ENCODE peak calls at places on chromosomes 7 and 10, in seven cellular contexts. H, K, N, L, F, P and G are unnamed samples.

GRCh38 chr7:106982415-106982814 is 62.1 kb upstream of the PRKAR2B start:
- DNase-seq in L (no peak), N (peak; percentile 50), F (no peak), P (no peak), K (no peak), H (no peak), G (no peak)

GRCh38 chr10:127618797-127619196 is 69.7 kb downstream of the NPS start:
- DNase-seq in K (no peak), P (no peak), N (no peak), L (no peak), F (no peak), H (no peak), G (no peak)

GRCh38 chr7:108335264-108335918 is 120.8 kb downstream of the NRCAM start:
- DNase-seq in P (no peak), K (no peak), F (no peak), L (no peak), N (peak; percentile 37), H (no peak), G (peak; percentile 67)

GRCh38 chr10:31972519-31973041 is 43.9 kb upstream of the ARHGAP12 start:
- DNase-seq in N (no peak), K (no peak), F (no peak), L (no peak), P (no peak), H (no peak), G (no peak)

GRCh38 chr10:75357500-75357899 is 44.1 kb downstream of the ZNF503 start:
- DNase-seq in K (no peak), H (no peak), P (no peak), L (no peak), N (no peak), F (no peak), G (no peak)

GRCh38 chr7:102991540-102992214 is 78.9 kb downstream of the LRRC17 start:
- DNase-seq in F (no peak), N (no peak), H (no peak), L (no peak), K (peak; percentile 65), P (no peak), G (peak; percentile 63)

GRCh38 chr7:137715101-137715500 is 131.7 kb downstream of the DGKI start:
- DNase-seq in P (no peak), F (no peak), K (no peak), N (no peak), H (no peak), L (no peak), G (no peak)

GRCh38 chr7:107051376-107051775 is 6.9 kb downstream of the PRKAR2B start:
- DNase-seq in N (no peak), K (no peak), L (no peak), F (no peak), H (no peak), P (no peak), G (no peak)

GRCh38 chr7:69787736-69788431 is 189.6 kb downstream of the AUTS2 start:
- DNase-seq in K (no peak), N (no peak), L (no peak), P (no peak), H (no peak), F (no peak), G (no peak)

GRCh38 chr10:29783211-29783947 is 148.6 kb upstream of the SVIL start:
- DNase-seq in L (no peak), P (no peak), H (no peak), N (no peak), K (no peak), F (no peak), G (no peak)

GRCh38 chr10:77357611-77358010 is 280.0 kb downstream of the KCNMA1 start:
- DNase-seq in H (no peak), L (no peak), F (no peak), N (no peak), K (no peak), P (no peak), G (no peak)

GRCh38 chr10:27223964-27224363 is 16.6 kb downstream of the ACBD5 start:
- DNase-seq in P (peak; percentile 31), K (peak; percentile 42), H (peak; percentile 36), L (no peak), F (peak; percentile 37), N (peak; percentile 42), G (peak; percentile 33)

GRCh38 chr10:23448802-23449570 is 10.1 kb downstream of the OTUD1 start:
- DNase-seq in K (no peak), F (no peak), P (no peak), N (no peak), L (no peak), H (no peak), G (no peak)

GRCh38 chr7:55074008-55074499 is 55.2 kb downstream of the EGFR start:
- DNase-seq in P (no peak), L (no peak), F (peak; percentile 78), N (no peak), K (peak; percentile 94), H (peak; percentile 27), G (no peak)

GRCh38 chr10:7428673-7429350 is 18.0 kb upstream of the SFMBT2 start:
- DNase-seq in P (no peak), F (no peak), K (no peak), H (no peak), L (no peak), N (no peak), G (no peak)

GRCh38 chr7:14639801-14640200 is 262.8 kb downstream of the DGKB start:
- DNase-seq in H (no peak), N (no peak), K (no peak), L (no peak), P (no peak), F (no peak), G (no peak)

GRCh38 chr7:124113040-124113439 is 80.2 kb upstream of the TMEM229A start:
- DNase-seq in L (no peak), F (peak; percentile 41), H (no peak), N (no peak), K (no peak), P (no peak), G (no peak)

GRCh38 chr10:85231534-85232270 is 903.3 kb downstream of the CCSER2 start:
- DNase-seq in L (no peak), F (no peak), N (no peak), P (no peak), H (no peak), K (no peak), G (no peak)
- H3K4me3 ChIP-seq in L (no peak overlapping the region), F (no peak overlapping the region), N (no peak overlapping the region), P (no peak overlapping the region), H (no peak overlapping the region), K (no peak overlapping the region), G (no peak overlapping the region)

GRCh38 chr7:77338883-77339629 is 77.1 kb downstream of the GSAP start:
- DNase-seq in L (no peak), H (no peak), P (no peak), N (no peak), F (peak; percentile 26), K (no peak), G (no peak)
- H3K27ac ChIP-seq in L (no peak overlapping the region), H (no peak overlapping the region), P (no peak overlapping the region), N (no peak overlapping the region), F (no peak overlapping the region), K (peak overlapping the region; percentile 18), G (no peak overlapping the region)

DNA sequence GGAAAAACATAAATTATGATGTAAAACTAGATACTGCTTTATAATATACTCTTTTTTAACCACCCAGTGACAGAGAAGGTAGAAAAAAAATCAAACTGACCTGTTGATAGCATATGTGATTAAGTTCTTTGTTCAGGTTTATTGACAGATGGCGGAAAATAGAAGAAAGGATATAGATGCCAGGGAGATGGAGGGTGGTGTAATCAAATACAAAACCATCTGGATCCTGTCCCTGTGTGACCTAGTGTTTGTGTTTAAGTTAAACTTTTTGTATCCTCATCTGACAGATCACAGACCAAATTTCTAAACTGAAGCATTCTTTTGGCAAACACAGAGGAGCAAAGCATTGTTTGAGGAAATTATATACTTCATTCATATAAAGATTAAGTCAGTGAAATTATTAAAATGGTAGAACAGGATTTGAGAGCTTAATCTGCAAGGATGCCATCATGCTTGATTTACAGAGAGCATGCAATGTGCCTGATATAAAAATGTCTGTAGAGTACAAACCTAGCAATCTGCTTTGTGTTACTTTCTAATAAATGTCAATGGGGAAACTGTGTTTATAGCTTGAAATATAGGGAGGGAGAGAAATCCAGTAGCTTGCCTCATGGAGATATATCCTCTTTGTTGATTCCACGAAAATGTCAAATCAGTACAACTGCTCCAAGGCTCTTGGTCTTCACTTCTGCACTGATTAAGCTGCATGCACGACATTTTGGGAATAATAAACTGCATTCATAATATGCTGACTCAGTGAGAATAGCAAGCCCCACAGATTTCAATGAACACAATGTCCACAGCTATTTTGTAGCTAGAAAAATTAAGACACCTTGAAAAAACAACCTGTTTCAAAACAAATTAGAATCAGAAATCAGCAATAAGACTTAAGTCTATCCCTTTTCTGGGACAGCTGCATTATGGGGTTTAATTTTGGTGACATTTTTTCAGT is 39.0 kb downstream of the SEM1 start:
- DNase-seq in H (no peak), K (no peak), F (no peak), L (no peak), P (no peak), N (no peak), G (no peak)
- H3K4me3 ChIP-seq in H (no peak overlapping the region), K (no peak overlapping the region), F (no peak overlapping the region), L (no peak overlapping the region), P (no peak overlapping the region), N (no peak overlapping the region), G (no peak overlapping the region)

GRCh38 chr10:113086282-113086681 is 136.2 kb downstream of the TCF7L2 start:
- DNase-seq in F (no peak), L (no peak), H (no peak), K (peak; percentile 37), P (no peak), N (no peak), G (no peak)

GRCh38 chr10:113085776-113086175 is 135.7 kb downstream of the TCF7L2 start:
- DNase-seq in F (no peak), P (no peak), K (no peak), H (no peak), L (no peak), N (no peak), G (no peak)

GRCh38 chr10:113089581-113089980 is 139.5 kb downstream of the TCF7L2 start:
- DNase-seq in P (no peak), N (no peak), F (no peak), H (no peak), L (no peak), K (peak; percentile 62), G (no peak)

GRCh38 chr10:113088194-113088593 is 138.1 kb downstream of the TCF7L2 start:
- DNase-seq in K (no peak), H (no peak), F (no peak), P (no peak), L (no peak), N (no peak), G (no peak)

DNA sequence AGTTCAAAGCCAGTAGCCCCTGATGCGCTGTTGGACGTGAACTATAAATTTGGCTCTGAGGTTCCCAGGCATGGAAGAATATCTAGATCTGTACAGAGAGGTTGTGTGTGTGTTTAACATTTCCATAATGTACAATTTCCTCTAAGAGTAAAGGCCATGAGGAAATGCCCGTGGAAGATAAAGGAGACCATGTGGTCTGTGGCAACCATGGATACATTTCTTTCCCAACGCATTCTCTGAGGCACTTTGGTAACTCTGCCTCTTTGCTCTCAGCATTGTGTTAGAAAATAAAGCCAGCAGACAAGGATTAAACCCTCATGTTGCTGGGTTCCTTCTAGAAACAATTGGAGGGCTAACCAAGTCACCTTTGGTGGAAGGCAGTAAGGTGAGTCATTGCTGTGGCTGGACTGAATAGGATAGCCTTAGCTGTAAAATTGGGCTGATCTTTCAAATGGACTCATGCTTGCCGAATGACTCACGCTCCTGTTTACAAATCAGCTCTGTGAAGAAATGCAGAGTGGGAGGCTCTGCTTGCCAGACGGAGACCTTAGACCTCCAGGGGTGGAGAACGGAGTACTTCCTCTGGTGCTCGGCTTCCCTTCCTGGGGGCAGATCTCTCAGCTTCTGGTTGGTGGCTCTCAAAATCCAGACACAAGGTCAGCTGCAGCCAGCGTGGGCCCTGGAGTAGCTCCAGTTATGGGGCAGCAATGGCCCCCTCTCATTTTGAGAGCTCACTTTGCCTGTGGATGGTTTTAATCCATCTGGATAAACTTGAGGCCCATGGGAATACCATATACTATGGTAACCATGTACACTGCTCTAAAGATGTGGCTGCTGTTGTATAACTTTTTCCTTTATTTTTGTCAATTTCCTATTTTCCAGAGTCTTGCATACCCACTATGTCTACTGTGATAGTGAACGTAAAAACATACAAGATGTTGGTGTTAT is 137.3 kb downstream of the TCF7L2 start:
- DNase-seq in H (no peak), K (peak; percentile 86), L (no peak), N (no peak), P (peak; percentile 86), F (peak; percentile 99), G (no peak)
- H3K27ac ChIP-seq in H (no peak overlapping the region), K (peak overlapping the region; percentile 85), L (no peak overlapping the region), N (no peak overlapping the region), P (peak overlapping the region; percentile 64), F (peak overlapping the region; percentile 86), G (peak overlapping the region; percentile 67)